ENCODE peak calls at places on chromosomes 2 and 18, in seven cellular contexts. One of them, this sample, is unnamed.

GRCh38 chr18:54043484-54044256 is 180.8 kb downstream of the MBD2 start:
- DNase-seq in astrocyte of the cerebellum: no peak
- DNase-seq in suprapubic skin: no peak
- DNase-seq in HCT116: no peak
- DNase-seq in AG04450: no peak
- DNase-seq in right lobe of liver: no peak
- DNase-seq in WTC11: no peak
- DNase-seq in this sample: no peak

GRCh38 chr2:178241852-178242551 is 47.7 kb downstream of the OSBPL6 start:
- DNase-seq in astrocyte of the cerebellum: peak; percentile 96
- DNase-seq in AG04450: peak; percentile 80
- DNase-seq in HCT116: peak; percentile 35
- DNase-seq in WTC11: no peak
- DNase-seq in right lobe of liver: peak; percentile 72
- DNase-seq in suprapubic skin: no peak
- DNase-seq in this sample: peak; percentile 87

GRCh38 chr18:32072321-32072720 is 19.4 kb upstream of the RNF138 start:
- DNase-seq in astrocyte of the cerebellum: no peak
- DNase-seq in suprapubic skin: no peak
- DNase-seq in HCT116: no peak
- DNase-seq in right lobe of liver: no peak
- DNase-seq in AG04450: no peak
- DNase-seq in WTC11: no peak
- DNase-seq in this sample: no peak

GRCh38 chr2:68193774-68194372 is 36.2 kb downstream of the PNO1 start:
- DNase-seq in right lobe of liver: no peak
- DNase-seq in WTC11: no peak
- DNase-seq in astrocyte of the cerebellum: peak; percentile 16
- DNase-seq in HCT116: no peak
- DNase-seq in AG04450: peak; percentile 8
- DNase-seq in suprapubic skin: no peak
- DNase-seq in this sample: peak; percentile 33

GRCh38 chr2:169185711-169186110 is 116.3 kb downstream of the DHRS9 start:
- DNase-seq in WTC11: no peak
- DNase-seq in HCT116: no peak
- DNase-seq in AG04450: no peak
- DNase-seq in right lobe of liver: no peak
- DNase-seq in suprapubic skin: no peak
- DNase-seq in astrocyte of the cerebellum: no peak
- DNase-seq in this sample: no peak

GRCh38 chr2:126722546-126722945 is 66.6 kb downstream of the GYPC start:
- DNase-seq in WTC11: no peak
- DNase-seq in AG04450: no peak
- DNase-seq in suprapubic skin: peak; percentile 38
- DNase-seq in HCT116: no peak
- DNase-seq in right lobe of liver: no peak
- DNase-seq in astrocyte of the cerebellum: no peak
- DNase-seq in this sample: no peak

GRCh38 chr18:78713064-78713463 is 266.6 kb upstream of the SALL3 start:
- DNase-seq in HCT116: no peak
- DNase-seq in right lobe of liver: no peak
- DNase-seq in AG04450: no peak
- DNase-seq in astrocyte of the cerebellum: no peak
- DNase-seq in WTC11: peak; percentile 65
- DNase-seq in suprapubic skin: peak; percentile 38
- DNase-seq in this sample: no peak

GRCh38 chr2:50395510-50396300 is 636.2 kb downstream of the NRXN1 start:
- DNase-seq in astrocyte of the cerebellum: no peak
- DNase-seq in HCT116: no peak
- DNase-seq in suprapubic skin: no peak
- DNase-seq in WTC11: no peak
- DNase-seq in right lobe of liver: no peak
- DNase-seq in AG04450: no peak
- DNase-seq in this sample: no peak

GRCh38 chr2:114714316-114714715 is 271.9 kb downstream of the DPP10 start:
- DNase-seq in astrocyte of the cerebellum: no peak
- DNase-seq in HCT116: no peak
- DNase-seq in right lobe of liver: no peak
- DNase-seq in WTC11: no peak
- DNase-seq in AG04450: no peak
- DNase-seq in suprapubic skin: no peak
- DNase-seq in this sample: no peak

GRCh38 chr2:240437861-240438809 is 2.7 kb downstream of the GPC1 start:
- DNase-seq in AG04450: no peak
- DNase-seq in WTC11: peak; percentile 76
- DNase-seq in suprapubic skin: no peak
- DNase-seq in right lobe of liver: peak; percentile 77
- DNase-seq in HCT116: peak; percentile 38
- DNase-seq in astrocyte of the cerebellum: peak; percentile 15
- DNase-seq in this sample: peak; percentile 39

GRCh38 chr2:152694161-152694661 is 23.1 kb downstream of the PRPF40A start:
- DNase-seq in suprapubic skin: no peak
- DNase-seq in right lobe of liver: no peak
- DNase-seq in AG04450: no peak
- DNase-seq in WTC11: no peak
- DNase-seq in HCT116: no peak
- DNase-seq in astrocyte of the cerebellum: peak; percentile 46
- DNase-seq in this sample: peak; percentile 49

GRCh38 chr2:232871835-232872736 is 2.0 kb downstream of the SNORC start:
- DNase-seq in AG04450: no peak
- DNase-seq in suprapubic skin: peak; percentile 81
- DNase-seq in astrocyte of the cerebellum: no peak
- DNase-seq in HCT116: no peak
- DNase-seq in WTC11: no peak
- DNase-seq in right lobe of liver: no peak
- DNase-seq in this sample: no peak

GRCh38 chr2:174051741-174052638 is 86.8 kb upstream of the SP3 start:
- DNase-seq in suprapubic skin: no peak
- DNase-seq in astrocyte of the cerebellum: peak; percentile 27
- DNase-seq in right lobe of liver: no peak
- DNase-seq in HCT116: peak; percentile 74
- DNase-seq in WTC11: no peak
- DNase-seq in AG04450: peak; percentile 73
- DNase-seq in this sample: peak; percentile 73

GRCh38 chr2:135709992-135710391 is 31.7 kb upstream of the UBXN4 start:
- DNase-seq in suprapubic skin: no peak
- DNase-seq in astrocyte of the cerebellum: peak; percentile 19
- DNase-seq in HCT116: peak; percentile 8
- DNase-seq in WTC11: peak; percentile 62
- DNase-seq in right lobe of liver: peak; percentile 53
- DNase-seq in AG04450: no peak
- DNase-seq in this sample: peak; percentile 24

GRCh38 chr18:74290831-74291770 is 662 bp downstream of the CYB5A start:
- DNase-seq in AG04450: no peak
- DNase-seq in suprapubic skin: no peak
- DNase-seq in WTC11: peak; percentile 77
- DNase-seq in astrocyte of the cerebellum: no peak
- DNase-seq in right lobe of liver: no peak
- DNase-seq in HCT116: peak; percentile 39
- DNase-seq in this sample: no peak

GRCh38 chr2:74027496-74027895 is 42.8 kb downstream of the TET3 start:
- DNase-seq in suprapubic skin: no peak
- DNase-seq in AG04450: no peak
- DNase-seq in WTC11: no peak
- DNase-seq in right lobe of liver: no peak
- DNase-seq in HCT116: no peak
- DNase-seq in astrocyte of the cerebellum: no peak
- DNase-seq in this sample: no peak

DNA sequence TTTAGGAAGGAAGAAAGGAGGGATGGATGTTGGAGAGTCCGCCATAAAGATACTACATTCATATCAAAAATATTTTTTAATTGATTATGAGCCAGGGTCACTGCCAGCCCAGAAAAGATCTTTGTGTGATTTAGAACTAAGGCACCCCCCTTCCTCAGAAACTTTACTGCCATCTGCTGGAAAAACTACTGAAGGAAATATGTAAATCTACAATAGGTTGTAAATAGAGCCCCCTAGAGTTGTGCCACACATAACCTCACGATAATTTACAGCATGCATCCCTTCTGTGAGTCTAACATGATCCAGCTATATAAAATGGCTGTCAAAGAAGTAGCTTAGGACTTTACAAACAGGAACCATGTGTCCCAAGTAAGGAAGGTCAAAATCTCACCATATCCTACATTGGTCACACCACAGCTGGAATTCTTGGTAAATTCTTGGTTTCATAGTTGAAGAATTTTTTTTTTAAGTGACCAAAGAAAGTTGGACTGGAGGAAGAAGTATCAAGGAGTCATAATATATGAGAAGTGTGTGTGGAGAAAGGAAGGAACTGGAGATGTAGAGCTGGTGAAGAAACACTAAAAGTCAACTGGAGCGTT is 152.5 kb downstream of the CYP26B1 start:
- DNase-seq in astrocyte of the cerebellum: no peak
- DNase-seq in HCT116: peak; percentile 27
- DNase-seq in right lobe of liver: no peak
- DNase-seq in suprapubic skin: no peak
- DNase-seq in AG04450: no peak
- DNase-seq in WTC11: no peak
- DNase-seq in this sample: peak; percentile 53
- TF ChIP-seq CTCF in astrocyte of the cerebellum: peak; percentile 30
- TF ChIP-seq CTCF in HCT116: peak; percentile 49
- TF ChIP-seq CTCF in right lobe of liver: peak; percentile 60
- TF ChIP-seq CTCF in suprapubic skin: no peak
- TF ChIP-seq CTCF in AG04450: peak; percentile 44
- TF ChIP-seq CTCF in WTC11: no peak
- TF ChIP-seq CTCF in this sample: peak; percentile 86

GRCh38 chr18:48950536-48951447 is at the start of gene SMAD7:
- DNase-seq in suprapubic skin: no peak
- DNase-seq in astrocyte of the cerebellum: no peak
- DNase-seq in HCT116: no peak
- DNase-seq in WTC11: no peak
- DNase-seq in right lobe of liver: no peak
- DNase-seq in AG04450: no peak
- DNase-seq in this sample: no peak

GRCh38 chr18:48951448-48952286 is 902 bp upstream of the SMAD7 start:
- DNase-seq in WTC11: peak; percentile 76
- DNase-seq in HCT116: no peak
- DNase-seq in right lobe of liver: peak; percentile 89
- DNase-seq in astrocyte of the cerebellum: peak; percentile 63
- DNase-seq in suprapubic skin: peak; percentile 90
- DNase-seq in AG04450: no peak
- DNase-seq in this sample: peak; percentile 76

GRCh38 chr18:48948112-48949050 is 2.4 kb downstream of the SMAD7 start:
- DNase-seq in astrocyte of the cerebellum: no peak
- DNase-seq in right lobe of liver: peak; percentile 76
- DNase-seq in suprapubic skin: no peak
- DNase-seq in AG04450: no peak
- DNase-seq in HCT116: no peak
- DNase-seq in WTC11: peak; percentile 63
- DNase-seq in this sample: peak; percentile 74

GRCh38 chr18:48949051-48949605 is 1.6 kb downstream of the SMAD7 start:
- DNase-seq in HCT116: no peak
- DNase-seq in AG04450: no peak
- DNase-seq in astrocyte of the cerebellum: no peak
- DNase-seq in WTC11: no peak
- DNase-seq in suprapubic skin: no peak
- DNase-seq in right lobe of liver: peak; percentile 66
- DNase-seq in this sample: no peak

GRCh38 chr18:48949606-48950535 is 894 bp downstream of the SMAD7 start:
- DNase-seq in suprapubic skin: no peak
- DNase-seq in right lobe of liver: peak; percentile 72
- DNase-seq in astrocyte of the cerebellum: no peak
- DNase-seq in WTC11: peak; percentile 66
- DNase-seq in AG04450: no peak
- DNase-seq in HCT116: no peak
- DNase-seq in this sample: no peak
- TF ChIP-seq CTCF in suprapubic skin: peak; percentile 56
- TF ChIP-seq CTCF in right lobe of liver: no peak
- TF ChIP-seq CTCF in astrocyte of the cerebellum: peak; percentile 21
- TF ChIP-seq CTCF in WTC11: no peak
- TF ChIP-seq CTCF in AG04450: peak; percentile 3
- TF ChIP-seq CTCF in HCT116: peak; percentile 1
- TF ChIP-seq CTCF in this sample: peak; percentile 60

GRCh38 chr2:3689998-3690748 is 13.2 kb upstream of the DCDC2C start:
- DNase-seq in right lobe of liver: no peak
- DNase-seq in WTC11: no peak
- DNase-seq in AG04450: no peak
- DNase-seq in astrocyte of the cerebellum: no peak
- DNase-seq in suprapubic skin: no peak
- DNase-seq in HCT116: no peak
- DNase-seq in this sample: no peak

GRCh38 chr2:3696542-3696941 is 6.8 kb upstream of the DCDC2C start:
- DNase-seq in right lobe of liver: no peak
- DNase-seq in astrocyte of the cerebellum: no peak
- DNase-seq in AG04450: no peak
- DNase-seq in HCT116: no peak
- DNase-seq in WTC11: no peak
- DNase-seq in suprapubic skin: no peak
- DNase-seq in this sample: no peak

DNA sequence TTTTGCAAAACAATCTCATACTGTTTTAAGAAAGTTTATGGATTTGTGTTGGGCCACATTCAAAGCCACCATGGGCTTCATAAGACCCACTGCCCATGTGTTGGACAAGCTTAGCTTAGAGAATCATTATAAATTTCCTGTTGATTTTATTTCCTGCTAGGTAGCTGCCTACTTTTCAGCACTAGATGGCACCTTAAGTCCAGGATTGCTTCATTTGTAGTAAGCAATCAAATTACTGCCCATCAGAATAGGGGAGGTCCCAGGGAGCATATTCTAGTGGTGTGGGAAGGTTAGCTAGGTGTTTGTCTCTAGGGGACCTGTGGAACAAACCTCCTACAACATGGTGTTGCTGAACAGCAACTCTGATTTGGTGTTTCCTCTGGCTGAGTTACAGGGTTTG is 11.0 kb upstream of the DCDC2C start:
- DNase-seq in AG04450: no peak
- DNase-seq in astrocyte of the cerebellum: no peak
- DNase-seq in WTC11: no peak
- DNase-seq in HCT116: peak; percentile 51
- DNase-seq in suprapubic skin: no peak
- DNase-seq in right lobe of liver: no peak
- DNase-seq in this sample: no peak
- TF ChIP-seq CTCF in AG04450: peak; percentile 59
- TF ChIP-seq CTCF in astrocyte of the cerebellum: peak; percentile 44
- TF ChIP-seq CTCF in WTC11: no peak
- TF ChIP-seq CTCF in HCT116: peak; percentile 73
- TF ChIP-seq CTCF in suprapubic skin: no peak
- TF ChIP-seq CTCF in right lobe of liver: peak; percentile 55
- TF ChIP-seq CTCF in this sample: peak; percentile 45

GRCh38 chr2:16619576-16620245 is 45.9 kb downstream of the CYRIA start:
- DNase-seq in astrocyte of the cerebellum: no peak
- DNase-seq in suprapubic skin: no peak
- DNase-seq in right lobe of liver: no peak
- DNase-seq in AG04450: no peak
- DNase-seq in WTC11: no peak
- DNase-seq in HCT116: no peak
- DNase-seq in this sample: no peak

GRCh38 chr2:16621348-16621747 is 44.3 kb downstream of the CYRIA start:
- DNase-seq in suprapubic skin: no peak
- DNase-seq in HCT116: no peak
- DNase-seq in astrocyte of the cerebellum: no peak
- DNase-seq in right lobe of liver: no peak
- DNase-seq in AG04450: peak; percentile 26
- DNase-seq in WTC11: no peak
- DNase-seq in this sample: no peak

GRCh38 chr2:16623046-16623445 is 42.6 kb downstream of the CYRIA start:
- DNase-seq in astrocyte of the cerebellum: peak; percentile 89
- DNase-seq in HCT116: no peak
- DNase-seq in right lobe of liver: no peak
- DNase-seq in WTC11: no peak
- DNase-seq in AG04450: peak; percentile 53
- DNase-seq in suprapubic skin: no peak
- DNase-seq in this sample: no peak

GRCh38 chr2:16622399-16622968 is 43.1 kb downstream of the CYRIA start:
- DNase-seq in astrocyte of the cerebellum: no peak
- DNase-seq in AG04450: no peak
- DNase-seq in right lobe of liver: no peak
- DNase-seq in WTC11: no peak
- DNase-seq in suprapubic skin: no peak
- DNase-seq in HCT116: no peak
- DNase-seq in this sample: no peak

GRCh38 chr2:16620590-16620989 is 45.0 kb downstream of the CYRIA start:
- DNase-seq in AG04450: no peak
- DNase-seq in astrocyte of the cerebellum: no peak
- DNase-seq in right lobe of liver: no peak
- DNase-seq in WTC11: no peak
- DNase-seq in HCT116: no peak
- DNase-seq in suprapubic skin: no peak
- DNase-seq in this sample: no peak
- TF ChIP-seq CTCF in AG04450: no peak
- TF ChIP-seq CTCF in astrocyte of the cerebellum: no peak
- TF ChIP-seq CTCF in right lobe of liver: no peak
- TF ChIP-seq CTCF in WTC11: no peak
- TF ChIP-seq CTCF in HCT116: no peak
- TF ChIP-seq CTCF in suprapubic skin: no peak
- TF ChIP-seq CTCF in this sample: no peak